ENCODE peak calls at places on chromosomes 12 and 14, in eight cellular contexts. B is HFF-Myc, G is astrocyte, E is hepatic stellate cell, S is HEK293T, X is neural progenitor cell, F is amniotic stem cell, R is naive B cell. W is an unnamed sample.
A peak's percentile ranks its signal among the peaks of the same experiment; 100 is the strongest.

GRCh38 chr12:109010259-109010658 is 10.6 kb downstream of the SVOP start:
- DNase-seq in S (no peak), B (no peak), G (no peak), E (no peak), R (no peak), F (no peak), X (no peak), W (no peak)

GRCh38 chr12:130457215-130457614 is 119.5 kb downstream of the PIWIL1 start:
- DNase-seq in E (no peak), G (no peak), R (no peak), X (no peak), B (no peak), S (no peak), F (no peak), W (no peak)

GRCh38 chr14:22535916-22536315 is 53.1 kb downstream of the DAD1 start:
- DNase-seq in G (no peak), X (no peak), S (no peak), F (no peak), R (no peak), E (no peak), B (no peak), W (no peak)

GRCh38 chr14:72521045-72521444 is 372.9 kb downstream of the DPF3 start:
- DNase-seq in G (no peak), X (no peak), R (no peak), E (no peak), B (no peak), S (no peak), F (no peak), W (no peak)

GRCh38 chr14:32013083-32013482 is 64.0 kb upstream of the ARHGAP5 start:
- DNase-seq in B (no peak), S (peak; percentile 53), X (peak; percentile 44), F (no peak), R (no peak), E (no peak), G (no peak), W (no peak)

GRCh38 chr12:6288235-6288634 is 22.2 kb upstream of the PLEKHG6 start:
- DNase-seq in G (peak; percentile 55), E (no peak), X (no peak), S (no peak), R (no peak), B (no peak), F (peak; percentile 54), W (peak; percentile 79)

GRCh38 chr12:70267550-70267949 is 24.3 kb downstream of the CNOT2 start:
- DNase-seq in R (no peak), G (peak; percentile 36), X (no peak), S (no peak), B (peak; percentile 36), F (no peak), E (no peak), W (peak; percentile 70)

GRCh38 chr12:79454338-79454777 is 236.4 kb downstream of the PAWR start:
- DNase-seq in E (no peak), G (peak; percentile 81), X (no peak), S (no peak), F (peak; percentile 4), B (peak; percentile 25), R (no peak), W (peak; percentile 86)

GRCh38 chr14:89787525-89787924 is 167.0 kb downstream of the EFCAB11 start:
- DNase-seq in E (no peak), S (no peak), B (no peak), R (no peak), G (peak; percentile 66), F (no peak), X (no peak), W (no peak)

GRCh38 chr12:38543151-38543550 is 226.6 kb downstream of the ALG10B start:
- DNase-seq in S (no peak), E (no peak), F (no peak), B (no peak), X (no peak), G (no peak), R (no peak), W (no peak)

GRCh38 chr14:100056964-100057817 is 8.0 kb upstream of the EVL start:
- DNase-seq in F (no peak), X (no peak), G (no peak), S (peak; percentile 30), B (no peak), E (peak; percentile 49), R (peak; percentile 47), W (peak; percentile 65)

GRCh38 chr12:81461163-81461562 is 298.0 kb downstream of the PPFIA2 start:
- DNase-seq in R (no peak), E (no peak), S (no peak), X (no peak), B (no peak), G (no peak), F (no peak), W (no peak)

GRCh38 chr12:69341328-69341727 is 6.9 kb upstream of the LYZ start:
- DNase-seq in X (no peak), G (peak; percentile 16), S (no peak), B (no peak), R (no peak), F (no peak), E (no peak), W (no peak)

GRCh38 chr12:58916891-58917570 is 3.3 kb downstream of the LRIG3 start:
- DNase-seq in S (no peak), F (no peak), G (peak; percentile 63), X (peak; percentile 38), E (peak; percentile 18), B (no peak), R (no peak), W (peak; percentile 81)

GRCh38 chr12:123064356-123064755 is 83.9 kb downstream of the ARL6IP4 start:
- DNase-seq in G (no peak), X (no peak), F (no peak), E (no peak), R (no peak), B (no peak), S (no peak), W (no peak)

GRCh38 chr12:3487027-3487426 is 4.0 kb upstream of the PRMT8 start:
- DNase-seq in X (no peak), F (no peak), E (no peak), B (no peak), R (no peak), S (no peak), G (no peak), W (no peak)

GRCh38 chr14:90767899-90768298 is 48.3 kb downstream of the TTC7B start:
- DNase-seq in R (no peak), B (no peak), E (no peak), S (no peak), G (no peak), F (no peak), X (no peak), W (no peak)

GRCh38 chr14:78245238-78245637 is 75.1 kb downstream of the NRXN3 start:
- DNase-seq in G (no peak), S (no peak), E (no peak), B (no peak), F (no peak), X (no peak), R (no peak), W (no peak)